ENCODE peak calls at places on chromosomes 5 and 9, in eight cellular contexts. B is stimulated activated CD8-positive, alpha-beta memory T cell treated with anti-CD3 and anti-CD28 coated beads, Interleukin-7, amount 100 ng/mL, for 24 hours; I is G401; R is NCI-H1105; N is T-helper 9 cell; D is EL; W is fibroblast of pulmonary artery; O is HCEC 1CT. K is an unnamed sample.
A peak's percentile ranks its signal among the peaks of the same experiment; 100 is the strongest.

GRCh38 chr5:77326986-77327734 is 116.7 kb downstream of the PDE8B start:
- DNase-seq in B (no peak), W (no peak), R (no peak), N (no peak), D (no peak), O (no peak), I (no peak), K (no peak)

GRCh38 chr5:131263648-131264452 is at the start of gene CDC42SE2:
- DNase-seq in D (peak; percentile 88), O (peak; percentile 88), W (peak; percentile 81), N (peak; percentile 78), I (peak; percentile 82), R (peak; percentile 64), B (peak; percentile 62), K (peak; percentile 91)

GRCh38 chr5:95704150-95704549 is 21.4 kb upstream of the SPATA9 start:
- DNase-seq in R (no peak), I (no peak), D (no peak), N (no peak), B (no peak), W (no peak), O (no peak), K (no peak)

GRCh38 chr5:89313804-89314588 is 431.0 kb upstream of the MEF2C start:
- DNase-seq in I (no peak), N (no peak), R (no peak), O (peak; percentile 94), D (peak; percentile 70), B (no peak), W (peak; percentile 53), K (no peak)

GRCh38 chr5:134958755-134959154 is 9.0 kb upstream of the CATSPER3 start:
- DNase-seq in R (no peak), I (no peak), D (no peak), N (no peak), O (no peak), W (no peak), B (no peak), K (peak; percentile 14)

GRCh38 chr5:173884402-173885053 is 3.6 kb upstream of the CPEB4 start:
- DNase-seq in R (no peak), I (no peak), D (no peak), O (no peak), W (no peak), B (no peak), N (peak; percentile 37), K (peak; percentile 90)

GRCh38 chr5:132258102-132259060 is 885 bp downstream of the PDLIM4 start:
- DNase-seq in D (peak; percentile 58), R (no peak), I (no peak), N (no peak), O (peak; percentile 61), B (no peak), W (peak; percentile 41), K (no peak)

GRCh38 chr5:157924931-157925729 is 66.2 kb upstream of the CLINT1 start:
- DNase-seq in I (no peak), O (no peak), W (no peak), N (no peak), R (no peak), B (no peak), D (peak; percentile 24), K (peak; percentile 92)

GRCh38 chr9:2193565-2193964 is 178.4 kb downstream of the SMARCA2 start:
- DNase-seq in O (no peak), N (no peak), D (no peak), B (no peak), W (no peak), I (no peak), R (no peak), K (no peak)

GRCh38 chr5:36705055-36705454 is 98.6 kb downstream of the SLC1A3 start:
- DNase-seq in D (no peak), O (no peak), I (no peak), W (no peak), N (no peak), B (no peak), R (no peak), K (no peak)

GRCh38 chr5:148455055-148455675 is 71.4 kb downstream of the FBXO38 start:
- DNase-seq in R (no peak), I (no peak), O (peak; percentile 36), N (no peak), B (no peak), D (no peak), W (no peak), K (peak; percentile 83)

GRCh38 chr9:92737611-92738299 is 26.9 kb downstream of the BICD2 start:
- DNase-seq in N (no peak), R (no peak), B (no peak), O (no peak), W (no peak), I (no peak), D (no peak), K (peak; percentile 40)

GRCh38 chr9:37529111-37529510 is 43.4 kb downstream of the POLR1E start:
- DNase-seq in W (no peak), R (peak; percentile 3), I (no peak), B (peak; percentile 24), D (no peak), N (peak; percentile 62), O (no peak), K (peak; percentile 32)

GRCh38 chr9:114085404-114085803 is 7.3 kb upstream of the AMBP start:
- DNase-seq in I (no peak), W (no peak), N (no peak), O (no peak), R (no peak), D (no peak), B (no peak), K (no peak)

GRCh38 chr9:82961504-82962125 is 101.3 kb downstream of the RASEF start:
- DNase-seq in N (peak; percentile 0), O (peak; percentile 56), W (peak; percentile 83), B (peak; percentile 1), I (peak; percentile 87), D (peak; percentile 75), R (peak; percentile 86), K (peak; percentile 87)

GRCh38 chr5:9201011-9201410 is 344.9 kb downstream of the SEMA5A start:
- DNase-seq in D (no peak), I (no peak), R (no peak), B (no peak), W (no peak), N (no peak), O (no peak), K (no peak)

GRCh38 chr5:1125030-1125357 is 13.1 kb upstream of the SLC12A7 start:
- DNase-seq in R (no peak), I (no peak), O (no peak), D (peak; percentile 16), W (peak; percentile 68), N (no peak), B (no peak), K (no peak)

GRCh38 chr9:134650431-134651190 is 9.0 kb downstream of the COL5A1 start:
- DNase-seq in W (no peak), N (no peak), O (no peak), D (no peak), R (no peak), B (no peak), I (no peak), K (no peak)

K was measured in small intestine.